ENCODE peak calls at places on chromosome 22, in six cellular contexts. D, H, K, U, W and S are unnamed samples. For H3K9me3, the result is how much of the 10 kb centered on the place peaks cover.

GRCh38 chr22:35037089-35037488 is 28.9 kb upstream of the ISX start:
- DNase-seq in D (peak), H (no peak), K (peak), U (no peak), W (peak), S (no peak)

GRCh38 chr22:22125579-22126468 is 118.8 kb upstream of the VPREB1 start:
- DNase-seq in D (no peak), H (no peak), K (no peak), U (no peak), W (no peak), S (no peak)

GRCh38 chr22:27689664-27690063 is 111.9 kb downstream of the MN1 start:
- DNase-seq in D (no peak), H (no peak), K (no peak), U (no peak), W (no peak), S (no peak)

GRCh38 chr22:42726811-42727210 is 6.1 kb upstream of the A4GALT start:
- DNase-seq in D (no peak), H (no peak), K (no peak), U (no peak), W (no peak), S (no peak)

GRCh38 chr22:29167032-29167911 is 38.4 kb upstream of the EMID1 start:
- DNase-seq in D (peak), H (no peak), K (no peak), U (no peak), W (no peak), S (no peak)

GRCh38 chr22:32325811-32326237 is 31.8 kb upstream of the RFPL3 start:
- DNase-seq in D (no peak), H (peak), K (no peak), U (no peak), W (peak), S (no peak)

GRCh38 chr22:37849089-37849751 is at the start of gene EIF3L:
- DNase-seq in D (peak), H (peak), K (peak), U (peak), W (peak), S (peak)

GRCh38 chr22:33909075-33909458 is 11.2 kb downstream of the LARGE1 start:
- DNase-seq in D (no peak), H (no peak), K (peak), U (peak), W (no peak), S (peak)

GRCh38 chr22:38697055-38697980 is 3.4 kb downstream of the JOSD1 start:
- DNase-seq in D (no peak), H (peak), K (peak), U (peak), W (no peak), S (peak)

GRCh38 chr22:31972180-31972579 is 27.8 kb downstream of the YWHAH start:
- DNase-seq in D (no peak), H (no peak), K (no peak), U (no peak), W (no peak), S (no peak)

GRCh38 chr22:39219071-39220050 is 25.4 kb downstream of the PDGFB start:
- DNase-seq in D (no peak), H (no peak), K (no peak), U (no peak), W (peak), S (no peak)

GRCh38 chr22:48612077-48612995 is 1215.3 kb downstream of the BRD1 start:
- DNase-seq in D (no peak), H (no peak), K (no peak), U (no peak), W (no peak), S (no peak)
- H3K9me3 ChIP-seq in D (under half), H (under half), K (under half), U (under half), W (under half), S (under half)

GRCh38 chr22:47398921-47399790 is 636.7 kb downstream of the TBC1D22A start:
- DNase-seq in D (no peak), H (no peak), K (no peak), U (no peak), W (no peak), S (no peak)
- H3K9me3 ChIP-seq in D (under half), H (under half), K (under half), U (under half), W (half or more), S (under half)

DNA sequence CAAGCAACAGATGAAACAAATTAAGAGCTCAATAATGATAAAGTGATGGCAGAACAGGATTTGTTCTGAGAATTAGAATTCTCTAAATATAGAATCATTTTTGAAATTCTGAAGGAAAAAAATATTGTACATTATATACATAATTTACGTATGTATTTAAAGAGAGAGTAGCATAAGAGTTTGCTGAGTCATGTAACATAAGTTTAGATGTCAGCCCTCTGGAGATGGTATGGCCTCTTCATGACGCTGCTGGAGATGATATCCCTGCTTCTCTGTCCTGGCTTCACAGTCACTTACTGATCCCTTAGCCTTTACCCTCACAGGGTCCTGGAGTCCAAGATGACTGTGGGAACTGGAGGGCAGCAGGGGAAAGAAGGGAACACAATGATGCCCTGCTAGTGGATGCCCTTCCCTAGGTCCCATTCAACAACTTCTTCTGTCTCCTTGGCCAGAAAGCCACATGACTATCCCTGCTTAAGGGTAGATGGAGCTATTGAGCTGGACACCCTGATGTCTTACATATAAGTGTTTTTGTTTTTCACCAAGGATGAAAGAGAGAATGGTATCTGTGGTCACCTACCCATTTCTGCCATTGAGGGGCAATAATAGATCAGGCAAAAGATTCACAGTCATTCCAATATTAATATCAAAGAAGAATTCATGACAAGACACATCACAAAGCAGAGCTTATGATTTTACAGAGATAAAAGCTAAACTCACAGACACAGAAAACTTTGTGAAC is 753.1 kb downstream of the TBC1D22A start:
- DNase-seq in D (peak), H (no peak), K (no peak), U (no peak), W (no peak), S (peak)
- H3K9me3 ChIP-seq in D (under half), H (under half), K (under half), U (under half), W (half or more), S (under half)

DNA sequence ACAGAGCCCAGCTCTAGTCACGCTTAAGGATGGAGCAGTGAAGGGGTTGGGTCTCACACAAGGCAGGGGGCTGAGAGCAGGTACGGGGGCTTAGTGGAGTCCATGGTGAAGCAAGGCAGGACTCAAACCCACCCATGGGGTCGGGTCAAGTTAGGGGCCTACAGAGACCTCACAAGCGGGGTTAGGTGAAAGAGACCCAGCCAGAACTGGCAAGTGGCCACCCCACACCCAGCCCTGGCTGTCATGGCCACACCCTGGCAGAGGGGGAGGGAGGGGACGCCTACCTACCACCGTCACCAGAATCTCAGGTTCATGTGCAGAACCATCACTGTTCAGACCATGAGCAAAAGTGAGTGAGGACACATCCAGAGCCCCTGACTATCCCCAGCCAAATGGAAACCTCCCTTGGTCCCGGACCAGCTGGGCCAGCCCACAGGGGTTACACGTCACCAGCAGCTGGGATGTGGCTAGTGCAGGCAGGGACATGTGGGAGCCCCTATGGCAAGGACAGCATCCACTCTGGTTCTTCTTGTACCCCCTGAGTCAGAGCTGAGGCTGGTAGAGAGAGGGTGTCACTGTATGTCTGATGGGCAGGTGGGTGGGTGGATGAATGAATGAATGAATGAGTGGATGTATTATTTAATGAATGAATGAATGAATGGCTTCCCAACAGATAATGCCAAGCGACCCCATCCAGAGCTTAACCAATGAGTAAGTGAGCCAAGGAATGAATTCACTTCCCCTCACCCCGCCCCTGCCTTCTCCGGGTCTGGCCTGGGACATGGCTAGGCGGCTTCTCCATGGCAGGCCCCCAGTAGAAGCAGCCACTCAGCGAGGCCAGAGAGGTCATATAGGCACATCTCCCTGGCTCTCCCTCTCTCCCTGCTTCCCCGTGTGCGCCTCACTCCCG is 681.6 kb downstream of the TBC1D22A start:
- DNase-seq in D (no peak), H (no peak), K (no peak), U (no peak), W (no peak), S (no peak)
- H3K9me3 ChIP-seq in D (under half), H (under half), K (under half), U (under half), W (half or more), S (under half)

DNA sequence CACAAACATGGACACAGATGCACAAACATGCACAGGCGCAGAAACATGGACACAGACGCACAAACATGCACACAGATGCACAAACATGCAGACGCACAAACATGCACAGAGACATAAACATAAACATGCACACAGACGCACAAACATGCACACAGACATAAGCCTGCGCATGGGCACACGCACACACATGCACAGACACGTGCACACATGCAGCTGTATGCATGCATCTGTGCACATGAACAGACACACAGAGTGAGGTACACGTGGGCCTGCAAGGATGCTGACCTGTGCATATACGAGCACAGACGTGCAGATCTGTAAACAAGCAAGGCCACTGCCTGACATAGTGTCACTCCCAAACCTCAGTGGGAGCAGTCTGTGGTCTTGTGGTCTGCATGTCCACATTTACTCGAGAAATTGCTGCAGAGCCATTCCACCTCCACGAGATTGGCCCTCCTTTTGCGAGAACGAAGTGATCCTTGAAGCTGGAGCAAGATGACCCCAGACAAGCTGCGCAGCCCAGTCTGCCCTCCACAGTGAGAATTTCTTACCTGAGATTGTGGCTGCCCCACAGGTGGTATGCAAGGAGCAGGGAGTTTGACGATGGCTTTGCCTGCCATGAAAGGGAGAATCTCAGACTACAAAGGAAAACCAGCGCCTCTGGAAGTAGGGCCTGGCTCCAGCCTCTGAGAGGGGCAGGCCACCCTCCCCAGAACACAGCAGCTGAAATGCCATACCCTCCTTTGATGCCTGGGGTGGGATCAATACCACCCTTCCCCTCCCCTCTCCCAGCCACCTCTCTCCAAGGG is 299.9 kb downstream of the BRD1 start:
- DNase-seq in D (no peak), H (no peak), K (no peak), U (no peak), W (no peak), S (no peak)
- H3K9me3 ChIP-seq in D (under half), H (under half), K (under half), U (under half), W (under half), S (under half)

DNA sequence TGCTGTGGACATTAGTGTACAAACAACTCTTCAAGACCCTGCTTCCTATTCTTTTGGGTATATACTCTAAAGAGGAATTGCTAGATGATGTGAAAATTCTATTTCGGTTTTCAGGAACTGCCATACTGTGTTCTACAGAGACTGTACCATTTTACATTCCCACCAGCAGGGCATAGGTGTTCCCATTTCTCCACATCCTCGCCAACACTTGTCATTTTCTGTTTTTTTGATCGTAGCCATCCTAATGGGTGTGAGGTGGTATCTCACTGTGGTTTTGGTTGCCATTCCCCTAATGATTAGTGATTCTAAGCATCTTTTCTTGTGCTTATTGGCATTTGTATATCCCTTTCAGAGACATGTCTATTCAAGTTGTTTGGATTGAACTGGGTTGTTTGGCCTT is 29.8 kb upstream of the GRK3 start:
- DNase-seq in D (no peak), H (no peak), K (no peak), U (no peak), W (no peak), S (no peak)
- H3K9me3 ChIP-seq in D (under half), H (under half), K (under half), U (under half), W (under half), S (under half)

GRCh38 chr22:48613566-48614200 is 1214.0 kb downstream of the BRD1 start:
- DNase-seq in D (no peak), H (no peak), K (no peak), U (no peak), W (no peak), S (no peak)
- H3K9me3 ChIP-seq in D (under half), H (under half), K (under half), U (under half), W (under half), S (under half)

GRCh38 chr22:48579035-48579914 is 1248.4 kb downstream of the BRD1 start:
- DNase-seq in D (no peak), H (no peak), K (no peak), U (no peak), W (no peak), S (peak)
- H3K9me3 ChIP-seq in D (under half), H (under half), K (under half), U (under half), W (under half), S (under half)